ENCODE peak calls at places on chromosomes 11 and 22, in five cellular contexts. G is DND-41, K is transverse colon, I is PC-3, N is left ventricle myocardium inferior. H is an unnamed sample. For H3K4me1, the result is how much of the 10 kb centered on the place peaks cover.

GRCh38 chr11:77361184-77361583 is 59.7 kb upstream of the GDPD4 start:
- DNase-seq in G (no peak), K (no peak), I (no peak), N (no peak), H (no peak)

GRCh38 chr11:10305262-10305963 is 540 bp downstream of the ADM start:
- DNase-seq in G (peak), K (peak), I (peak), N (peak), H (no peak)

GRCh38 chr11:119990306-119991021 is 147.4 kb downstream of the TRIM29 start:
- DNase-seq in G (no peak), K (no peak), I (no peak), N (peak), H (no peak)

GRCh38 chr11:7592706-7593105 is 78.9 kb downstream of the PPFIBP2 start:
- DNase-seq in G (no peak), K (no peak), I (peak), N (peak), H (no peak)

GRCh38 chr11:67584205-67584880 is 731 bp downstream of the GSTP1 start:
- DNase-seq in G (peak), K (peak), I (peak), N (peak), H (no peak)

GRCh38 chr11:129720156-129720555 is 95.5 kb upstream of the TMEM45B start:
- DNase-seq in G (no peak), K (no peak), I (no peak), N (no peak), H (no peak)

GRCh38 chr11:43197357-43197756 is 114.4 kb upstream of the API5 start:
- DNase-seq in G (peak), K (no peak), I (peak), N (no peak), H (no peak)

GRCh38 chr22:48444320-48445112 is 1383.2 kb downstream of the BRD1 start:
- DNase-seq in G (no peak), K (no peak), I (no peak), N (no peak), H (no peak)

GRCh38 chr11:82733444-82734119 is at the start of gene FAM181B:
- DNase-seq in G (no peak), K (peak), I (no peak), N (peak), H (no peak)

GRCh38 chr22:42275970-42276369 is 5.5 kb upstream of the TCF20 start:
- DNase-seq in G (no peak), K (no peak), I (no peak), N (no peak), H (no peak)

DNA sequence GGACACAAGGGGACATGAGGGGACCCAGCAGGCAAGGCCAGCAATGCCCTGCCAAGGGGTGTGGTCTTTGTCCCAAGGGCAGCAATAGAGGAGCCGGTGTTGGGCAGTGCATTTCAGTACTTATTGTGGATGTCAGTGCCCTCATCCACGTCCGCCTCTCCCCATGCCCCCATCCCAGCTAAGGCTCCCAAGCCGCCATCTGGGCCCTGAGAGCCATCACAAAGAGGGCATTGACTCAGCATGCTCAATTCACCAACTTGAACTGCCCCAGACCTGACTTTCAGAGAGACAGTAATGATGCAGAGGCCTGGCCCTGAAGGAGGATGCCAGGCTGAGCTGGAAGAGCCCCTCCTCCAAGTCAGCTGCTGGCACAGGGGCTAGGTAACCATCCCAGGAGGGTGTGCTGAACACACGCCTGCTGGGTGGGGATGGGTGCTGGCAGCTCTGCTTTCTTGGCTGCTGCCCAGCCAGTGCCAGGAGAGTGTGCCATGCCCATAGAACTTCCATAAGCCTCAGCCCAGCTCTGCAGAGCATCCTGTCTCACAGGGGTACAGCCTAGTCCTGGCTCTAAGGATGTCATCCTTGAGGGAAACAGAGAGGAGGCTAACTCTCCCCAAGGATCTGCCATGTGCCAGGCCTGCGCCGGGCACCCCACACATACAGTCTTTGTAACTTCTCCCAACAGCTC is 46.5 kb downstream of the PDE2A start:
- DNase-seq in G (no peak), K (peak), I (no peak), N (peak), H (no peak)
- H3K4me3 ChIP-seq in G (no peak), K (no peak), I (no peak), N (no peak), H (no peak)

DNA sequence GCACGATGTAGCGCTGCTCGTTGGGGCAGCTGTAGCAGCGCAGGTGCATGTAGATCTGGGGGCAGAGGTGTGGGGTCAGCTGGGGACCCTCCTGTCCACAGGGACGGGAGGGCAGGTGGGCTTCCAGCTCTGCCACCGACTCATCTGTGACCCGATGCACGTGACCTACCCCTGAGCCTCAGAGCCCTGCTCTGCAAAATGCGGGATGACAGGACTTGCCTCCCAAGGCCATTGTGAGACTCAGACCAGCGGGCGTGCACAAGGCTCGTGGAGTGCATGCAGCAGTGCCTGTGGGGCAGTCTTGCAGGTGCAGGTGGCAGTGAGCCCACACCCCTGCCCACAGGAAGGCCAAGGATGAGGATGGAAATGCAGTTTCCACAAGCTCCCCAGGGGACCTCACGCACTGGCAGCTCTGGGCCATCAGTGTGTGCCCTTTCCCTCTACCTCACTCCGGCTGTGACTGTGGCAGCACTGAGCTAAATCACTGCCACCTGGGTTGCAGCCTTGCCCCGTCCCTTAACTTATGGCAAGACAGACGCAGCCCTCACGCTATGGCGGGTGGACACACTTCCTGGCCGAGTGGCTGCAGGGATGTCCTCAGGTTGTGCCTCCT is 26.7 kb downstream of the TMEM184B start:
- DNase-seq in G (no peak), K (no peak), I (no peak), N (no peak), H (no peak)
- H3K4me1 ChIP-seq in G (under half), K (under half), I (under half), N (half or more), H (under half)

GRCh38 chr11:58616594-58616993 is 5.9 kb upstream of the CNTF start:
- DNase-seq in G (no peak), K (no peak), I (peak), N (peak), H (no peak)
- H3K27ac ChIP-seq in G (no peak), K (no peak), I (peak), N (peak), H (no peak)

GRCh38 chr11:65640483-65641207 is 2.7 kb downstream of the SIPA1 start:
- DNase-seq in G (no peak), K (peak), I (no peak), N (peak), H (no peak)
- H3K4me3 ChIP-seq in G (no peak), K (no peak), I (no peak), N (peak), H (peak)

H was measured in effector memory CD4-positive, alpha-beta T cell.